ENCODE peak calls at places on chromosomes 6 and 20, in ten cellular contexts. Q is A549; D is cardiac fibroblast; F is activated CD8-positive, alpha-beta memory T cell treated with anti-CD3 and anti-CD28 coated beads for 48 hours; N is fibroblast of lung; X is GM04504; P is NCI-H748 treated with DMSO at 0.1 percent for 48 hours; B is tibial nerve; U is stimulated activated CD4-positive, alpha-beta T cell treated with anti-CD3 and anti-CD28 coated beads, Interleukin-2, amount 100 ng/mL, for 24 hours; Z is astrocyte of the spinal cord. G is an unnamed sample.

GRCh38 chr20:58433759-58434158 is 44.7 kb downstream of the VAPB start:
- DNase-seq in F (no peak), Q (no peak), U (no peak), B (no peak), Z (peak), P (no peak), X (peak), D (peak), N (peak), G (no peak)

GRCh38 chr6:41175084-41175483 is 12.2 kb upstream of the TREM2 start:
- DNase-seq in D (no peak), Q (no peak), X (no peak), P (no peak), F (no peak), U (no peak), N (no peak), Z (no peak), B (no peak), G (no peak)

GRCh38 chr20:1477896-1478490 is 11.3 kb upstream of the NSFL1C start:
- DNase-seq in D (no peak), Q (no peak), N (no peak), B (no peak), P (no peak), Z (no peak), X (no peak), F (no peak), U (no peak), G (no peak)

GRCh38 chr6:28838634-28839442 is 84.9 kb downstream of the TRIM27 start:
- DNase-seq in N (peak), D (peak), X (peak), U (peak), F (peak), P (peak), B (peak), Q (peak), Z (peak), G (peak)

GRCh38 chr6:69391106-69391505 is 405.7 kb downstream of the LMBRD1 start:
- DNase-seq in P (no peak), Z (no peak), X (no peak), U (no peak), D (no peak), B (no peak), F (no peak), N (no peak), Q (no peak), G (no peak)

GRCh38 chr20:35762461-35762860 is 9.4 kb upstream of the PHF20 start:
- DNase-seq in P (no peak), B (no peak), Z (no peak), X (no peak), N (no peak), Q (no peak), U (no peak), F (no peak), D (no peak), G (peak)

GRCh38 chr6:32689531-32690505 is 23.4 kb upstream of the HLA-DQB1 start:
- DNase-seq in Z (no peak), B (no peak), F (no peak), N (no peak), P (no peak), X (no peak), U (no peak), Q (no peak), D (peak), G (no peak)

GRCh38 chr6:158703121-158703839 is 53.4 kb downstream of the SYTL3 start:
- DNase-seq in Q (no peak), D (no peak), P (no peak), B (no peak), U (no peak), Z (no peak), X (no peak), N (no peak), F (no peak), G (no peak)

GRCh38 chr6:153162646-153163045 is 31.6 kb upstream of the RGS17 start:
- DNase-seq in Z (no peak), U (no peak), P (no peak), N (peak), F (no peak), X (no peak), Q (no peak), D (peak), B (no peak), G (no peak)

GRCh38 chr6:35018746-35019145 is 122.4 kb downstream of the TCP11 start:
- DNase-seq in U (no peak), F (no peak), Z (no peak), X (no peak), B (no peak), N (no peak), P (no peak), Q (no peak), D (no peak), G (no peak)

GRCh38 chr6:1538810-1539482 is 70.8 kb upstream of the FOXC1 start:
- DNase-seq in U (no peak), B (no peak), P (no peak), Z (no peak), D (no peak), X (no peak), F (no peak), N (no peak), Q (no peak), G (no peak)

GRCh38 chr6:16539086-16539931 is 222.0 kb downstream of the ATXN1 start:
- DNase-seq in Z (no peak), B (no peak), P (no peak), D (no peak), F (no peak), U (no peak), N (no peak), X (no peak), Q (no peak), G (no peak)

GRCh38 chr6:147906361-147906760 is 397.9 kb downstream of the SAMD5 start:
- DNase-seq in U (no peak), D (peak), Z (no peak), P (no peak), Q (no peak), X (no peak), F (no peak), B (no peak), N (no peak), G (no peak)

GRCh38 chr20:49318430-49319203 is 40.8 kb upstream of the ZNFX1 start:
- DNase-seq in Q (no peak), N (no peak), D (no peak), B (no peak), X (no peak), P (no peak), Z (no peak), F (no peak), U (peak), G (no peak)

GRCh38 chr6:126661646-126662045 is 321.7 kb downstream of the CENPW start:
- DNase-seq in D (peak), X (peak), Z (peak), P (no peak), U (no peak), Q (no peak), F (no peak), N (peak), B (no peak), G (no peak)

G was measured in activated effector memory CD4-positive, alpha-beta T cell treated with anti-CD3 and anti-CD28 coated beads, Interleukin-2, amount 50 U/mL, for 16 hours.